ENCODE peak calls at places on chromosomes 7 and 10, in eight cellular contexts. N is GM23338, A is IMR-90, J is tibial artery, Y is ovary, M is lower lobe of right lung, H is body of pancreas, D is endodermal cell. C is an unnamed sample.

GRCh38 chr10:116268976-116269375 is 4.0 kb downstream of the GFRA1 start:
- DNase-seq in N (no peak), A (no peak), J (no peak), Y (no peak), M (no peak), H (no peak), D (no peak), C (no peak)

GRCh38 chr10:3482200-3482993 is 302.6 kb downstream of the KLF6 start:
- DNase-seq in N (peak; percentile 50), A (peak; percentile 95), J (peak; percentile 83), Y (peak; percentile 50), M (no peak), H (peak; percentile 82), D (peak; percentile 54), C (peak; percentile 32)

GRCh38 chr7:139737221-139738100 is 40.3 kb downstream of the HIPK2 start:
- DNase-seq in N (no peak), A (peak; percentile 45), J (no peak), Y (no peak), M (no peak), H (no peak), D (peak; percentile 36), C (no peak)

GRCh38 chr7:2509298-2509906 is 10.2 kb upstream of the LFNG start:
- DNase-seq in N (no peak), A (no peak), J (no peak), Y (no peak), M (no peak), H (no peak), D (no peak), C (no peak)

GRCh38 chr10:8600192-8600591 is 545.7 kb downstream of the GATA3 start:
- DNase-seq in N (no peak), A (no peak), J (no peak), Y (no peak), M (no peak), H (no peak), D (no peak), C (no peak)

GRCh38 chr7:142352543-142352942 is 94.7 kb upstream of the PRSS58 start:
- DNase-seq in N (no peak), A (peak; percentile 22), J (no peak), Y (no peak), M (no peak), H (no peak), D (no peak), C (no peak)

GRCh38 chr10:47190301-47190700 is 109.7 kb upstream of the GDF10 start:
- DNase-seq in N (no peak), A (no peak), J (no peak), Y (no peak), M (no peak), H (no peak), D (no peak), C (no peak)

GRCh38 chr10:76136876-76137420 is 705.5 kb downstream of the LRMDA start:
- DNase-seq in N (no peak), A (no peak), J (no peak), Y (no peak), M (no peak), H (no peak), D (no peak), C (no peak)

GRCh38 chr10:117175215-117175900 is 21.9 kb upstream of the KCNK18 start:
- DNase-seq in N (peak; percentile 40), A (no peak), J (no peak), Y (peak; percentile 30), M (peak; percentile 61), H (peak; percentile 32), D (peak; percentile 72), C (no peak)

GRCh38 chr10:62527019-62527827 is 153.1 kb downstream of the ZNF365 start:
- DNase-seq in N (no peak), A (no peak), J (peak; percentile 42), Y (no peak), M (no peak), H (no peak), D (no peak), C (no peak)
- H3K4me3 ChIP-seq in N (no peak overlapping the region), A (no peak overlapping the region), J (no peak overlapping the region), Y (no peak overlapping the region), M (no peak overlapping the region), H (no peak overlapping the region), D (peak overlapping the region; percentile 4), C (no peak overlapping the region)

GRCh38 chr10:103839867-103840746 is 15.3 kb downstream of the SH3PXD2A start:
- DNase-seq in N (peak; percentile 68), A (no peak), J (peak; percentile 64), Y (no peak), M (peak; percentile 79), H (peak; percentile 42), D (peak; percentile 98), C (peak; percentile 89)
- H3K4me1 ChIP-seq in N (peaks cover 31% of the 10 kb centered on the region), A (peaks cover 12% of the 10 kb centered on the region), J (peaks cover 53% of the 10 kb centered on the region), Y (peaks cover 15% of the 10 kb centered on the region), M (peaks cover 53% of the 10 kb centered on the region), H (peaks cover 57% of the 10 kb centered on the region), D (peaks cover 42% of the 10 kb centered on the region), C (peaks cover 96% of the 10 kb centered on the region)

DNA sequence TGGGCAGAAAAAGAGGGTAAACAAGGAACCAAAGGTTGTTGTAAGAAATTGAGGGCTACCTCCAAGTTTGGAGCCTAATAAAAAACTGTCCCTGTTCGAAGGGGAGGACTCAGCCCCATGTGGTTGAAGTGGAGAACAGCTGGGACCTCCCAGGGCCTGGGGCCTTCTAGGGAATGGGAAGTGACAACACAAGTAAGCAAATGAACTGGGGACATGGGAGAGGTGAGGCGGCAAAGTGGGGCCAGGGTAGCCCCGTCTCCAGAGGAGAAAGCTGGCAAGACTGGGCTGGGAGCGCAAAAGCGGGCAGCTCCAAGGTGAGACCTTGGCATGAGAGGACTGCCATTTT is 198.1 kb downstream of the ZNF438 start:
- DNase-seq in N (peak; percentile 36), A (no peak), J (peak; percentile 17), Y (no peak), M (no peak), H (no peak), D (no peak), C (no peak)
- TF ChIP-seq CTCF in N (no peak), A (no peak), J (no peak), Y (no peak), M (no peak), H (no peak), D (peak; percentile 18), C (no peak)

GRCh38 chr10:52485486-52485885 is 171.4 kb downstream of the DKK1 start:
- DNase-seq in N (no peak), A (no peak), J (no peak), Y (no peak), M (no peak), H (no peak), D (no peak), C (no peak)

GRCh38 chr10:52486840-52487611 is 172.9 kb downstream of the DKK1 start:
- DNase-seq in N (no peak), A (peak; percentile 92), J (no peak), Y (no peak), M (no peak), H (no peak), D (no peak), C (no peak)

GRCh38 chr10:52488606-52489485 is 174.8 kb downstream of the DKK1 start:
- DNase-seq in N (peak; percentile 63), A (peak; percentile 61), J (no peak), Y (no peak), M (no peak), H (no peak), D (no peak), C (no peak)

DNA sequence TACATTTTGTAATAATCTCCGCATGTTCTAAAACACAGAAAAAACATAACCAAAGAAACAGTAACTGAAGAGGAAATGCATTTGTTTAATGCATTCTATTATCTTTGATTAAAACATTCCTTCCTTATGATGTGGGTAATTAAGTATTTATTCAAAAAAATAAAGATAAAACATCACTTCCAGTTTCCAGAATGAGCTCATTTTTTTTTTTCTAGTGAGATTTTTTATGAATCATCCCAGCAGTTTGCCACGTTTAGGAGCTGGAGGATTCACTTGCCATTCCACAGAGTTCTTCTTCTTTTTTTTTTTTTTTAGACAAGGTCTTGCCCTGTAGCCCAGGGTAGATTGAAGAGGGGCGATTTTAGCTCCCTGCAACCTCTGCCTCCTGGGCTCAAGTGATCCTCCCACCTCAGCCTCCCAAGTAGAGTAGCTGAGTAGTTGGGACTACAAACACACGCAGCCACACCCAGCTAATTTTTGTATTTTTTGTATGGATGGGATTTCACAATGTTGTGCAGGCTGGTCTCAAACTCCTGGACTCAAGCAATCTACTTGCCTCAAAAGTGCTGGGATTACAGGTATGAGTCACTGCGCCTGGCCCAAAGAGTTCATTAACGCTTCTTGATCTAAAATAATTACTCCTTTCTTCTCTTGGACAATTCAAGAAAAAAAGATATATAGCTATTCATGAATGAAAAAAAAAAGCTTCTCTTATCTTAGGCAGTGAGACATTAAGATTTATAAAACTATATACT is 177.3 kb downstream of the DKK1 start:
- DNase-seq in N (no peak), A (peak; percentile 53), J (no peak), Y (no peak), M (no peak), H (no peak), D (no peak), C (no peak)
- H3K4me3 ChIP-seq in N (no peak overlapping the region), A (no peak overlapping the region), J (no peak overlapping the region), Y (no peak overlapping the region), M (no peak overlapping the region), H (no peak overlapping the region), D (no peak overlapping the region), C (no peak overlapping the region)

DNA sequence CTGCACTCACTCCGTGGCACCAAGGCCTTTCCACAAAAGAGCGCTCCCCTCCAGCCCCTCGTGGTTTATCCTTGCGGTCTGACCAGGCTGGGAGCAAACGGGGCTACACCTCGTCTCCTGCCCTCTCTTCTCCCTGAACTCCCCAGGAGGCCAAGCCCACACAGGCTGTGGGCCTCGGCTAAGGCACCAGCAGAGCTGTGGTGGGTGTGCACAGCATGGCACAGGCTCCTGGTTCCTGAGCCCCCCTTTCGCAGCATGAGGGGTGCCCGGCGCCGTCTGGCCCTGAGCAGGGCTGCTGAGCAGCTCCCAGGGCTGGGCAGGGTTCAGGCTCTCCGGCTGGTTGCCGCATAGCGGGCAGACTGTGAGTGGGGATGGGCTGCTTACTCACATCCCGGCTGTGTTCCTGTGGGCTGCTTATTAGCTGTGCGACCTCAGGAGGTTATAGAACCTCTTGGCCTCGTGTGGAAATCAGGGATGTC is 90.4 kb downstream of the ZMIZ1 start:
- DNase-seq in N (no peak), A (peak; percentile 83), J (peak; percentile 85), Y (no peak), M (no peak), H (peak; percentile 48), D (no peak), C (peak; percentile 74)
- H3K4me1 ChIP-seq in N (peaks cover 32% of the 10 kb centered on the region), A (peaks cover 74% of the 10 kb centered on the region), J (peaks cover 86% of the 10 kb centered on the region), Y (peaks cover 56% of the 10 kb centered on the region), M (peaks cover 92% of the 10 kb centered on the region), H (peaks cover 85% of the 10 kb centered on the region), D (peaks cover 35% of the 10 kb centered on the region), C (peaks cover 100% of the 10 kb centered on the region)

C was measured in heart left ventricle.